ENCODE peak calls at places on chromosomes 4 and X, in seven cellular contexts. One of them, this sample, is unnamed.
A peak's percentile ranks its signal among the peaks of the same experiment; 100 is the strongest.

GRCh38 chrX:132491191-132491590 is 2.4 kb upstream of the MBNL3 start:
- DNase-seq in GM23248: no peak
- DNase-seq in IMR-90: no peak
- DNase-seq in colonic mucosa: peak; percentile 34
- DNase-seq in neuronal stem cell: no peak
- DNase-seq in PC-3: peak; percentile 79
- DNase-seq in endodermal cell: no peak
- DNase-seq in this sample: no peak

GRCh38 chr4:137124278-137124932 is 407.9 kb downstream of the PCDH18 start:
- DNase-seq in neuronal stem cell: peak; percentile 31
- DNase-seq in IMR-90: peak; percentile 79
- DNase-seq in colonic mucosa: no peak
- DNase-seq in PC-3: peak; percentile 68
- DNase-seq in GM23248: peak; percentile 87
- DNase-seq in endodermal cell: no peak
- DNase-seq in this sample: peak; percentile 6

GRCh38 chr4:36385951-36386561 is 104.6 kb downstream of the DTHD1 start:
- DNase-seq in endodermal cell: no peak
- DNase-seq in neuronal stem cell: no peak
- DNase-seq in PC-3: no peak
- DNase-seq in colonic mucosa: no peak
- DNase-seq in IMR-90: no peak
- DNase-seq in GM23248: no peak
- DNase-seq in this sample: no peak

GRCh38 chrX:13396887-13397286 is 77.0 kb upstream of the ATXN3L start:
- DNase-seq in neuronal stem cell: no peak
- DNase-seq in colonic mucosa: no peak
- DNase-seq in endodermal cell: no peak
- DNase-seq in GM23248: peak; percentile 57
- DNase-seq in IMR-90: peak; percentile 74
- DNase-seq in PC-3: peak; percentile 31
- DNase-seq in this sample: no peak

GRCh38 chr4:67869580-67870190 is 14.1 kb downstream of the TMPRSS11D start:
- DNase-seq in GM23248: no peak
- DNase-seq in IMR-90: no peak
- DNase-seq in PC-3: peak; percentile 15
- DNase-seq in endodermal cell: no peak
- DNase-seq in neuronal stem cell: no peak
- DNase-seq in colonic mucosa: no peak
- DNase-seq in this sample: no peak

GRCh38 chrX:7801706-7802105 is 41.3 kb upstream of the VCX start:
- DNase-seq in colonic mucosa: no peak
- DNase-seq in PC-3: no peak
- DNase-seq in GM23248: no peak
- DNase-seq in neuronal stem cell: no peak
- DNase-seq in endodermal cell: no peak
- DNase-seq in IMR-90: no peak
- DNase-seq in this sample: no peak

GRCh38 chrX:17495052-17495451 is 120.1 kb downstream of the NHS start:
- DNase-seq in colonic mucosa: no peak
- DNase-seq in endodermal cell: no peak
- DNase-seq in PC-3: peak; percentile 87
- DNase-seq in neuronal stem cell: no peak
- DNase-seq in GM23248: no peak
- DNase-seq in IMR-90: no peak
- DNase-seq in this sample: no peak

GRCh38 chrX:54495814-54496516 is at the start of gene FGD1:
- DNase-seq in PC-3: peak; percentile 64
- DNase-seq in colonic mucosa: peak; percentile 75
- DNase-seq in GM23248: peak; percentile 77
- DNase-seq in IMR-90: peak; percentile 41
- DNase-seq in endodermal cell: peak; percentile 88
- DNase-seq in neuronal stem cell: peak; percentile 56
- DNase-seq in this sample: peak; percentile 58

GRCh38 chrX:142040906-142041305 is 137.2 kb downstream of the MAGEC1 start:
- DNase-seq in colonic mucosa: no peak
- DNase-seq in GM23248: no peak
- DNase-seq in PC-3: no peak
- DNase-seq in IMR-90: no peak
- DNase-seq in endodermal cell: no peak
- DNase-seq in neuronal stem cell: no peak
- DNase-seq in this sample: no peak

GRCh38 chrX:39843318-39843717 is 254.4 kb downstream of the BCOR start:
- DNase-seq in GM23248: no peak
- DNase-seq in neuronal stem cell: no peak
- DNase-seq in colonic mucosa: no peak
- DNase-seq in PC-3: no peak
- DNase-seq in endodermal cell: no peak
- DNase-seq in IMR-90: no peak
- DNase-seq in this sample: no peak

GRCh38 chrX:9465380-9466114 is 689 bp downstream of the TBL1X start:
- DNase-seq in GM23248: peak; percentile 41
- DNase-seq in endodermal cell: peak; percentile 66
- DNase-seq in PC-3: no peak
- DNase-seq in neuronal stem cell: no peak
- DNase-seq in colonic mucosa: peak; percentile 32
- DNase-seq in IMR-90: no peak
- DNase-seq in this sample: no peak

GRCh38 chrX:16204538-16204937 is 37.3 kb downstream of the MAGEB17 start:
- DNase-seq in neuronal stem cell: no peak
- DNase-seq in GM23248: no peak
- DNase-seq in PC-3: no peak
- DNase-seq in IMR-90: no peak
- DNase-seq in colonic mucosa: no peak
- DNase-seq in endodermal cell: no peak
- DNase-seq in this sample: no peak

GRCh38 chrX:120271218-120271617 is 20.6 kb downstream of the ZBTB33 start:
- DNase-seq in endodermal cell: no peak
- DNase-seq in GM23248: no peak
- DNase-seq in PC-3: peak; percentile 29
- DNase-seq in IMR-90: no peak
- DNase-seq in colonic mucosa: no peak
- DNase-seq in neuronal stem cell: no peak
- DNase-seq in this sample: no peak

GRCh38 chr4:177450421-177451107 is 8.3 kb upstream of the AGA start:
- DNase-seq in colonic mucosa: no peak
- DNase-seq in IMR-90: peak; percentile 29
- DNase-seq in endodermal cell: no peak
- DNase-seq in neuronal stem cell: no peak
- DNase-seq in PC-3: no peak
- DNase-seq in GM23248: peak; percentile 81
- DNase-seq in this sample: no peak

GRCh38 chrX:112851161-112851779 is 10.6 kb upstream of the AMOT start:
- DNase-seq in colonic mucosa: no peak
- DNase-seq in endodermal cell: peak; percentile 80
- DNase-seq in neuronal stem cell: no peak
- DNase-seq in PC-3: no peak
- DNase-seq in IMR-90: no peak
- DNase-seq in GM23248: no peak
- DNase-seq in this sample: peak; percentile 74

GRCh38 chr4:107279729-107280128 is 243.6 kb upstream of the DKK2 start:
- DNase-seq in IMR-90: peak; percentile 39
- DNase-seq in colonic mucosa: no peak
- DNase-seq in endodermal cell: no peak
- DNase-seq in PC-3: peak; percentile 51
- DNase-seq in GM23248: peak; percentile 74
- DNase-seq in neuronal stem cell: no peak
- DNase-seq in this sample: no peak

GRCh38 chr4:42150653-42151567 is 1.5 kb downstream of the BEND4 start:
- DNase-seq in neuronal stem cell: peak; percentile 3
- DNase-seq in GM23248: peak; percentile 4
- DNase-seq in colonic mucosa: peak; percentile 19
- DNase-seq in endodermal cell: peak; percentile 47
- DNase-seq in PC-3: no peak
- DNase-seq in IMR-90: no peak
- DNase-seq in this sample: no peak

GRCh38 chrX:68249401-68249831 is 183.9 kb downstream of the OPHN1 start:
- DNase-seq in IMR-90: no peak
- DNase-seq in GM23248: no peak
- DNase-seq in neuronal stem cell: no peak
- DNase-seq in endodermal cell: no peak
- DNase-seq in PC-3: no peak
- DNase-seq in colonic mucosa: no peak
- DNase-seq in this sample: no peak

DNA sequence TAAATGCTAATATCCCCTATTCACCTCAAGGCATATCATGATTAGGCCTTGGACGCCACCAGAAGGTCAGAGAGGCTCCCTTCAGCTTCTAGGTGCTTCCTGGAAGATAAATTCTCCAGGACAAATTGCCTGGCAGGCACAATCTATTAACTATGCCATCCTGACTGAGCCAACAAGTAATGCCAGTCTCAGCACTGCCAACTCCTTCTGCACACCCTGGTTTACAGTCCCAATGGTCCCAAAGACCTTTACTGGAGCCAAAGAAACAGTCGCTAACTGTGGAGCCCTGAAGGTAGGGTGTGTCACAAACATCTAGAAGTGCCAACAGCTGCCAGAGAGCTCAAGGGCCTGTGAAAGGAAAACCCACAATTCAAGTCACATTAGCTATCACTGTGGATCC is 34.9 kb upstream of the CITED1 start:
- DNase-seq in GM23248: no peak
- DNase-seq in neuronal stem cell: no peak
- DNase-seq in colonic mucosa: no peak
- DNase-seq in PC-3: no peak
- DNase-seq in endodermal cell: no peak
- DNase-seq in IMR-90: no peak
- DNase-seq in this sample: no peak
- H3K9ac ChIP-seq in GM23248: no peak overlapping the region
- H3K9ac ChIP-seq in neuronal stem cell: no peak overlapping the region
- H3K9ac ChIP-seq in colonic mucosa: no peak overlapping the region
- H3K9ac ChIP-seq in PC-3: no peak overlapping the region
- H3K9ac ChIP-seq in endodermal cell: no peak overlapping the region
- H3K9ac ChIP-seq in IMR-90: no peak overlapping the region
- H3K9ac ChIP-seq in this sample: no peak overlapping the region

GRCh38 chr4:5899396-5899795 is 6.5 kb upstream of the CRMP1 start:
- DNase-seq in colonic mucosa: no peak
- DNase-seq in neuronal stem cell: no peak
- DNase-seq in endodermal cell: no peak
- DNase-seq in GM23248: no peak
- DNase-seq in IMR-90: no peak
- DNase-seq in PC-3: no peak
- DNase-seq in this sample: no peak

GRCh38 chr4:5897674-5898073 is 4.8 kb upstream of the CRMP1 start:
- DNase-seq in colonic mucosa: no peak
- DNase-seq in PC-3: no peak
- DNase-seq in neuronal stem cell: no peak
- DNase-seq in endodermal cell: no peak
- DNase-seq in GM23248: no peak
- DNase-seq in IMR-90: no peak
- DNase-seq in this sample: no peak

GRCh38 chr4:5905714-5906113 is 12.8 kb upstream of the CRMP1 start:
- DNase-seq in endodermal cell: peak; percentile 88
- DNase-seq in IMR-90: no peak
- DNase-seq in colonic mucosa: no peak
- DNase-seq in GM23248: no peak
- DNase-seq in neuronal stem cell: no peak
- DNase-seq in PC-3: no peak
- DNase-seq in this sample: no peak

GRCh38 chr4:5899881-5900280 is 7.0 kb upstream of the CRMP1 start:
- DNase-seq in neuronal stem cell: no peak
- DNase-seq in colonic mucosa: no peak
- DNase-seq in PC-3: no peak
- DNase-seq in GM23248: no peak
- DNase-seq in endodermal cell: no peak
- DNase-seq in IMR-90: no peak
- DNase-seq in this sample: no peak

GRCh38 chr4:5900844-5901243 is 8.0 kb upstream of the CRMP1 start:
- DNase-seq in GM23248: no peak
- DNase-seq in PC-3: no peak
- DNase-seq in IMR-90: no peak
- DNase-seq in endodermal cell: no peak
- DNase-seq in neuronal stem cell: no peak
- DNase-seq in colonic mucosa: no peak
- DNase-seq in this sample: no peak
- H3K9ac ChIP-seq in GM23248: no peak overlapping the region
- H3K9ac ChIP-seq in PC-3: no peak overlapping the region
- H3K9ac ChIP-seq in IMR-90: no peak overlapping the region
- H3K9ac ChIP-seq in endodermal cell: no peak overlapping the region
- H3K9ac ChIP-seq in neuronal stem cell: no peak overlapping the region
- H3K9ac ChIP-seq in colonic mucosa: no peak overlapping the region
- H3K9ac ChIP-seq in this sample: no peak overlapping the region

GRCh38 chr4:101349346-101350064 is 2.2 kb upstream of the PPP3CA start:
- DNase-seq in neuronal stem cell: no peak
- DNase-seq in endodermal cell: no peak
- DNase-seq in IMR-90: no peak
- DNase-seq in colonic mucosa: peak; percentile 65
- DNase-seq in GM23248: peak; percentile 35
- DNase-seq in PC-3: peak; percentile 71
- DNase-seq in this sample: no peak
- H3K9ac ChIP-seq in neuronal stem cell: no peak overlapping the region
- H3K9ac ChIP-seq in endodermal cell: no peak overlapping the region
- H3K9ac ChIP-seq in IMR-90: peak overlapping the region; percentile 15
- H3K9ac ChIP-seq in colonic mucosa: peak overlapping the region; percentile 4
- H3K9ac ChIP-seq in GM23248: no peak overlapping the region
- H3K9ac ChIP-seq in PC-3: peak overlapping the region; percentile 92
- H3K9ac ChIP-seq in this sample: no peak overlapping the region

DNA sequence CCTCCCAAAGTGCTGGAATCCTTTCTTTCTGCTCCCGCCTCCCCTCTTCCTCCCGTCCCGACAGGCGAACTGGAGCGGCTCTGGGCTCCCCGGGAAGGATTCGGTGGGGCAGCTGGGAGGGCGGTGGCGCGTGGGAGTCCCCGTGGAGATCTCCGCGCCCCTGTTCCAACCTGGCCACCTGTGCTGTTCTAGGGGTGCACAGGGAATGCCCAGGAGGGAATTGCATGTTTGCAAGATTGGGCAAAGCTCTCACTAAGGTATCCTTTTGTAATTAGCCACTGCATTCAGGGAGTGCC is 11.2 kb upstream of the ELF4 start:
- DNase-seq in PC-3: no peak
- DNase-seq in GM23248: no peak
- DNase-seq in endodermal cell: no peak
- DNase-seq in neuronal stem cell: no peak
- DNase-seq in IMR-90: no peak
- DNase-seq in colonic mucosa: no peak
- DNase-seq in this sample: no peak
- H3K9ac ChIP-seq in PC-3: peak overlapping the region; percentile 12
- H3K9ac ChIP-seq in GM23248: peak overlapping the region; percentile 76
- H3K9ac ChIP-seq in endodermal cell: no peak overlapping the region
- H3K9ac ChIP-seq in neuronal stem cell: no peak overlapping the region
- H3K9ac ChIP-seq in IMR-90: no peak overlapping the region
- H3K9ac ChIP-seq in colonic mucosa: no peak overlapping the region
- H3K9ac ChIP-seq in this sample: no peak overlapping the region

DNA sequence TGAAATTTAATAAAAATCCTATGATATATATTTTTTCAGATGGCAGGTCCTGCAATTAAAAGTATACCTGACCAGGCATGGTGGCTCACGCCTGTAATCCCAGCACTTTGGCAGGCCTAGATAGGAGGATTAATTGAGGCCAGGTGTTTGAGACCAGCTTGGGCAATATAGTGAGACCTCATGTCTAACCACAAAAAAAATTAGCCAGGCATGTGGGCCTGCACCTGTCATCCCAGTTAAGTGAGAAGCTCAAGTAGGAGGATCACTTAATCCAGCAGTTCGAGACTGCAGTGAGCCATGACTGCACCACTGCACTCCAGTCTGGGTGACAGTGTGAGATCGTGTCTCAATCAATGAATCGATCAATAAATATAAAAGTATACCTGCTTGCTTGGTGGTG is 2.5 kb downstream of the OCIAD2 start:
- DNase-seq in IMR-90: no peak
- DNase-seq in PC-3: no peak
- DNase-seq in neuronal stem cell: no peak
- DNase-seq in GM23248: no peak
- DNase-seq in endodermal cell: no peak
- DNase-seq in colonic mucosa: no peak
- DNase-seq in this sample: no peak
- H3K9ac ChIP-seq in IMR-90: no peak overlapping the region
- H3K9ac ChIP-seq in PC-3: no peak overlapping the region
- H3K9ac ChIP-seq in neuronal stem cell: no peak overlapping the region
- H3K9ac ChIP-seq in GM23248: no peak overlapping the region
- H3K9ac ChIP-seq in endodermal cell: no peak overlapping the region
- H3K9ac ChIP-seq in colonic mucosa: no peak overlapping the region
- H3K9ac ChIP-seq in this sample: no peak overlapping the region

This sample was measured in NT2/D1.